ENCODE peak calls at places on chromosomes 4 and X, in four cellular contexts. R is GM10248, B is T-cell, Q is endothelial cell. U is an unnamed sample.

GRCh38 chr4:63786181-63786580 is 623.1 kb downstream of the TECRL start:
- DNase-seq in Q (no peak), B (no peak), R (no peak), U (no peak)

GRCh38 chr4:40747436-40747835 is 2.3 kb upstream of the NSUN7 start:
- DNase-seq in Q (no peak), B (no peak), R (no peak), U (no peak)

GRCh38 chrX:151974336-151975227 is at the start of gene GABRE:
- DNase-seq in R (no peak), B (no peak), Q (peak), U (no peak)

GRCh38 chrX:74422576-74423288 is 1.4 kb downstream of the SLC16A2 start:
- DNase-seq in Q (peak), R (peak), B (no peak), U (no peak)

GRCh38 chrX:124230573-124231300 is 101.7 kb upstream of the TEX13D start:
- DNase-seq in B (no peak), R (no peak), Q (no peak), U (no peak)

GRCh38 chr4:103498161-103499070 is 221.4 kb downstream of the TACR3 start:
- DNase-seq in Q (no peak), R (peak), B (no peak), U (peak)

GRCh38 chr4:7392438-7393374 is 42.0 kb downstream of the PSAPL1 start:
- DNase-seq in R (no peak), B (no peak), Q (peak), U (no peak)

GRCh38 chr4:3461515-3462291 is 1.4 kb upstream of the DOK7 start:
- DNase-seq in B (no peak), Q (no peak), R (no peak), U (no peak)

GRCh38 chr4:14967982-14968381 is 34.3 kb upstream of the CPEB2 start:
- DNase-seq in Q (no peak), B (no peak), R (no peak), U (no peak)

GRCh38 chr4:177611974-177612664 is 169.9 kb upstream of the AGA start:
- DNase-seq in B (no peak), Q (no peak), R (no peak), U (no peak)

GRCh38 chr4:54296548-54297203 is 67.6 kb downstream of the PDGFRA start:
- DNase-seq in R (no peak), Q (no peak), B (no peak), U (no peak)

GRCh38 chr4:637536-637935 is 12.2 kb downstream of the PDE6B start:
- DNase-seq in R (no peak), B (no peak), Q (no peak), U (no peak)

GRCh38 chr4:163395758-163396157 is 52.1 kb downstream of the NPY5R start:
- DNase-seq in B (no peak), R (no peak), Q (no peak), U (no peak)

GRCh38 chrX:3244203-3244743 is 102.2 kb downstream of the MXRA5 start:
- DNase-seq in R (no peak), Q (no peak), B (no peak), U (no peak)

GRCh38 chrX:26511621-26512363 is 295.8 kb downstream of the MAGEB5 start:
- DNase-seq in Q (no peak), R (no peak), B (no peak), U (no peak)

GRCh38 chr4:76420901-76421581 is at the start of gene CCDC158:
- DNase-seq in R (no peak), Q (no peak), B (no peak), U (no peak)

GRCh38 chr4:3301450-3302163 is 8.8 kb downstream of the RGS12 start:
- DNase-seq in R (no peak), Q (no peak), B (no peak), U (no peak)

GRCh38 chr4:141642711-141643110 is 6.3 kb downstream of the IL15 start:
- DNase-seq in Q (no peak), R (no peak), B (no peak), U (no peak)